ENCODE peak calls at places on chromosomes 11 and 22, in ten cellular contexts. X, W, B, S, N, H, P, J, K and F are unnamed samples. For H3K27me3, the result is how much of the 10 kb centered on the place peaks cover.

GRCh38 chr11:130726647-130727046 is 189.6 kb downstream of the SNX19 start:
- DNase-seq in W (no peak), J (no peak), K (no peak), X (no peak), P (no peak), S (no peak), H (no peak), N (no peak), B (no peak), F (no peak)

GRCh38 chr22:45468872-45469572 is 33.7 kb upstream of the FBLN1 start:
- DNase-seq in K (no peak), N (no peak), J (peak), X (peak), H (no peak), W (peak), P (no peak), S (no peak), B (no peak), F (no peak)

GRCh38 chr11:72353861-72354260 is 80.5 kb downstream of the CLPB start:
- DNase-seq in P (no peak), H (no peak), X (peak), K (no peak), W (no peak), N (peak), S (peak), J (no peak), B (no peak), F (no peak)

GRCh38 chr11:76190376-76190775 is 15.9 kb downstream of the WNT11 start:
- DNase-seq in H (no peak), B (no peak), S (no peak), J (no peak), N (no peak), P (peak), K (no peak), W (no peak), X (no peak), F (no peak)

GRCh38 chr22:32986773-32987050 is 71.5 kb downstream of the SYN3 start:
- DNase-seq in N (no peak), W (no peak), B (no peak), P (no peak), H (no peak), X (no peak), S (no peak), J (no peak), K (no peak), F (no peak)

GRCh38 chr22:39434721-39435120 is 22.1 kb upstream of the MGAT3 start:
- DNase-seq in J (peak), H (peak), K (no peak), N (no peak), X (no peak), B (no peak), S (no peak), W (no peak), P (no peak), F (no peak)

GRCh38 chr11:10784229-10785145 is 24.2 kb downstream of the EIF4G2 start:
- DNase-seq in W (no peak), S (no peak), H (no peak), N (no peak), P (no peak), B (peak), J (no peak), X (no peak), K (no peak), F (no peak)

GRCh38 chr11:3196161-3197043 is 22.2 kb downstream of the MRGPRG start:
- DNase-seq in H (no peak), P (no peak), X (no peak), J (peak), W (no peak), S (no peak), B (no peak), N (no peak), K (no peak), F (no peak)

GRCh38 chr11:115950660-115951059 is 446.4 kb upstream of the CADM1 start:
- DNase-seq in N (no peak), B (no peak), K (no peak), S (no peak), P (no peak), X (no peak), W (no peak), J (no peak), H (no peak), F (no peak)

GRCh38 chr22:46280999-46281623 is 13.3 kb downstream of the TTC38 start:
- DNase-seq in K (peak), P (no peak), H (no peak), W (no peak), X (no peak), B (no peak), N (no peak), J (peak), S (no peak), F (no peak)

GRCh38 chr11:11579012-11579755 is 42.6 kb downstream of the GALNT18 start:
- DNase-seq in K (no peak), X (no peak), N (no peak), S (peak), J (no peak), P (no peak), B (peak), H (no peak), W (no peak), F (no peak)

GRCh38 chr11:36110698-36111410 is 167.0 kb downstream of the LDLRAD3 start:
- DNase-seq in K (no peak), W (no peak), S (no peak), X (no peak), N (no peak), B (no peak), J (no peak), H (no peak), P (no peak), F (no peak)

DNA sequence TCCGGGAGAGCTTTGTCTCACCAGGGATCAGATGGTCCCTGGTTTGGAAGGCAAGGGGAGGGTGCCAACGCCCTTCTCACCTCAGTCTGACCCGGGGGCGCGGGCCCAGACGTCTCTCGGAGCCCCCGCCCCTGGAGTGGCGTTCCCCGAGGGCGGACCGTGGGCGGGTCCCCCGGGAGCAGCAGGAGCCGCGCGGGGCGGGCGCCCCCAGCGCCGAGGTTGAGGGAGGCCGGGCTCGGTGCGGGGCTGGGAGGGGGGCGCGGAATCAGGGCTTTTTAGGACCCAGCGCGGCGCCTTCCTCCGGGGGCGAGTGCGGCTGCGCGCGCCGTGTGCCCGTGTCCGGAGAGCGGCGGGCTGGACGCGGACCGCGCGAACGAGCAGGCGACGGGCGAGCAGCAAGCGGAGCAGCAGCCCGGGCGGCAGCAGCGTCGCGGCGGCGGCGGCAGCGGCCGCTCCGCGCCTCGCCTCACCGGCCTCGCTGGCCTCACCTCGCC is at the start of gene KCNC1:
- DNase-seq in W (no peak), B (no peak), J (peak), N (no peak), H (peak), S (peak), X (no peak), P (no peak), K (peak), F (no peak)
- H3K27me3 ChIP-seq in W (under half), B (half or more), J (half or more), N (half or more), H (under half), S (under half), X (under half), P (under half), K (half or more), F (under half)

GRCh38 chr11:119222891-119223290 is 16.8 kb downstream of the CBL start:
- DNase-seq in X (no peak), K (no peak), W (no peak), P (no peak), S (no peak), H (no peak), B (no peak), N (no peak), J (no peak), F (no peak)
- H3K27ac ChIP-seq in X (no peak), K (no peak), W (no peak), P (no peak), S (no peak), H (no peak), B (peak), N (no peak), J (no peak), F (no peak)

GRCh38 chr11:77190331-77191075 is 62.5 kb downstream of the MYO7A start:
- DNase-seq in P (no peak), H (peak), S (no peak), W (no peak), B (no peak), N (no peak), K (no peak), J (no peak), X (no peak), F (no peak)
- H3K4me3 ChIP-seq in P (no peak), H (no peak), S (no peak), W (no peak), B (no peak), N (no peak), K (no peak), J (no peak), X (no peak), F (no peak)

GRCh38 chr11:69839516-69839915 is 20.3 kb upstream of the FGF3 start:
- DNase-seq in N (no peak), X (no peak), H (no peak), B (no peak), W (no peak), J (peak), P (no peak), S (no peak), K (no peak), F (no peak)

GRCh38 chr11:69836401-69836800 is 17.2 kb upstream of the FGF3 start:
- DNase-seq in P (no peak), J (peak), W (no peak), B (no peak), X (no peak), K (no peak), H (no peak), N (no peak), S (no peak), F (no peak)

GRCh38 chr11:69840371-69841169 is 21.4 kb upstream of the FGF3 start:
- DNase-seq in S (peak), P (no peak), B (no peak), N (no peak), X (peak), W (peak), H (no peak), K (no peak), J (peak), F (no peak)

GRCh38 chr11:69834811-69835800 is 15.9 kb upstream of the FGF3 start:
- DNase-seq in W (no peak), B (no peak), K (peak), N (no peak), S (no peak), J (peak), H (no peak), P (no peak), X (no peak), F (no peak)

GRCh38 chr11:69837791-69838190 is 18.6 kb upstream of the FGF3 start:
- DNase-seq in N (no peak), J (no peak), S (no peak), H (no peak), X (no peak), W (no peak), K (no peak), B (no peak), P (no peak), F (no peak)
- H3K27me3 ChIP-seq in N (under half), J (under half), S (under half), H (under half), X (under half), W (under half), K (half or more), B (half or more), P (under half), F (under half)

DNA sequence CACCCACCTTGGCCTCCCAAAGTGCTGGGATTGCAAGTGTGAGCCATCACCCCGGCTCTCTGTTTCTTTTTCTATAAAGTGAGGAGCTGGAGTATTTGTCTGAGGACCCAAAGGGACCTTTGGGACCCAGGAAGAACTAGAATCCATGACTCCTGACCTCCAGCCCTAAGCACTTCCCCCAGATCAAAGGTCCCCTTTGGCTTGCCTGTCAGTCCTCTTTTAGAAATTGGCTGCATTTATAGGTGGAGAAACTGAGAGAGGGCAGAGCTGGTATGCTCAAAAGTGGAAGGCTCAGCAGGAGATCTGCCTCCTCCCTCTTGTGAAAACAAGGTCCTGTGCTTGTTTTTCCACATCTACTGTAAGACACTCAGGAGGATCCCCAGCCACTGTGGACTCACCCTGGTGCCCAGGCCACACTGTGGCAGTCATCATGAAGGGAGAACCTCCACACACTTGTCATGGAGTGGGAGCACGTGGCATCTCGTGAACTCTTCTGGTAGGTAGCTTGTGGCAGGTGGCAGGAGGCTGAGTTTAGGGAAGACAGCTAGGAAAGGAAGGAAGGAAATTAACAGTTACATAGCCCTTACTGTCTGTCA is 12.4 kb upstream of the PLEKHA7 start:
- DNase-seq in P (no peak), J (peak), S (no peak), W (no peak), X (no peak), K (no peak), H (no peak), N (no peak), B (no peak), F (no peak)
- H3K27ac ChIP-seq in P (no peak), J (no peak), S (no peak), W (no peak), X (no peak), K (no peak), H (no peak), N (no peak), B (no peak), F (no peak)

DNA sequence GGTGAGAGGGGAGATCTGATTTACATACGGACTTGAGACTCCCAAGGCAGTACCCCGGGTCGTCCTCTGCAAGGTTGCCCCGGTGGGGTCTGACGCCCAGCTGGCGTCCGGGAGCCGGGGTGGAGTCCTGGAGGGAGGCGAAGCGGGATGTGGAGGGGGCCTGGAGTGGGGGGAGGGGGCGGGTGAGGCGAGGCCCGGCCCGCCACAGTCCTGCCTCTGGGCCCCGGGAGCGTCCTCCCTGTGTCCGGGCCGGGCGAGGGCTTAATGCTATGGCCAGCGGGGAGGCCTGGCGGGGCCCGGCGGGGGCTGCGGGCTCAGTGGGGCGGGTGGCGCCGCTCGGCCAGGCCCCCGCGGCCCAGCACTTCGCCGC is 2.4 kb upstream of the MYBPC3 start:
- DNase-seq in K (no peak), H (peak), J (no peak), W (no peak), P (no peak), B (no peak), X (no peak), N (no peak), S (no peak), F (no peak)
- H3K4me3 ChIP-seq in K (peak), H (peak), J (peak), W (peak), P (no peak), B (peak), X (peak), N (peak), S (no peak), F (no peak)

GRCh38 chr22:22855085-22855484 is 32.5 kb upstream of the IGLL5 start:
- DNase-seq in N (no peak), W (no peak), X (no peak), J (no peak), K (no peak), B (no peak), S (no peak), P (no peak), H (no peak), F (no peak)

GRCh38 chr22:22854466-22854865 is 33.1 kb upstream of the IGLL5 start:
- DNase-seq in B (no peak), S (no peak), N (no peak), P (no peak), W (no peak), H (no peak), X (no peak), J (no peak), K (no peak), F (no peak)

GRCh38 chr22:22851969-22852368 is 35.6 kb upstream of the IGLL5 start:
- DNase-seq in S (no peak), B (no peak), K (no peak), X (no peak), P (no peak), W (no peak), H (peak), N (no peak), J (no peak), F (no peak)

GRCh38 chr22:22855617-22856308 is 31.9 kb upstream of the IGLL5 start:
- DNase-seq in B (no peak), X (peak), K (no peak), P (no peak), S (no peak), H (no peak), N (no peak), W (no peak), J (no peak), F (no peak)

DNA sequence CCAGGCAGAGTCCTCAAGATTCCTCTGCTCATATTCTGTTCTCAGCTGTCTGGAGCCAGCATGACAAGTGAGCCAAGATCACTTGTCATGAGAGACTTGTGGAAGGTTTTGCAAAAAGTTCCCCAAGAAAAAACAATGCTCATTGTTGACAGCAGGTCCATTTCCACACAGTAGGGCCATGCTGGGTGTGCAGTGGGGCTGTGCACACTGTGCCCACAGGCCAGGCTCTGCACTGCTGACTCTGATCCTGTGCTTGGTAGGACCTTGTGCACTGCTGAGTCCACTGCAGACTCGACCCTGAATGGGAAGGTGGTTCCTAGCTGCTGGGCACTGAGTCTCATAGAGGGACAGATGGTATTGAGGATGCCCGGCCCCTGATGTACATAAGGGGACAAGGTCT is 33.9 kb upstream of the IGLL5 start:
- DNase-seq in B (no peak), W (no peak), N (no peak), K (no peak), P (no peak), J (no peak), H (no peak), X (no peak), S (no peak), F (no peak)
- H3K27me3 ChIP-seq in B (half or more), W (under half), N (under half), K (under half), P (under half), J (under half), H (under half), X (under half), S (under half), F (under half)